ENCODE peak calls at places on chromosomes 6 and 20, in nine cellular contexts. Y is ovary, B is HFF-Myc, Z is Caco-2, A is tibial artery, I is heart right ventricle, D is fibroblast of mammary gland, N is GM12865, T is fibroblast of the aortic adventitia. V is an unnamed sample.

GRCh38 chr6:167769408-167770190 is 57.1 kb upstream of the AFDN start:
- DNase-seq in Y (no peak), B (no peak), Z (no peak), A (no peak), I (no peak), D (no peak), N (no peak), T (no peak), V (no peak)

GRCh38 chr6:168960557-168960956 is 293.1 kb downstream of the THBS2 start:
- DNase-seq in Y (no peak), B (no peak), Z (no peak), A (no peak), I (no peak), D (no peak), N (no peak), T (no peak), V (no peak)

GRCh38 chr6:127857051-127857637 is 43.7 kb downstream of the THEMIS start:
- DNase-seq in Y (no peak), B (no peak), Z (no peak), A (no peak), I (no peak), D (no peak), N (no peak), T (no peak), V (no peak)

GRCh38 chr20:17448071-17448470 is 83.1 kb downstream of the BFSP1 start:
- DNase-seq in Y (no peak), B (no peak), Z (no peak), A (no peak), I (no peak), D (no peak), N (no peak), T (no peak), V (no peak)

GRCh38 chr6:37099442-37099841 is 70.5 kb upstream of the PIM1 start:
- DNase-seq in Y (no peak), B (no peak), Z (no peak), A (no peak), I (no peak), D (no peak), N (no peak), T (no peak), V (no peak)

GRCh38 chr6:71967436-71967835 is 81.1 kb downstream of the RIMS1 start:
- DNase-seq in Y (no peak), B (no peak), Z (no peak), A (no peak), I (no peak), D (peak; percentile 6), N (peak; percentile 68), T (no peak), V (peak; percentile 61)

GRCh38 chr6:63904844-63905243 is 269.2 kb downstream of the PHF3 start:
- DNase-seq in Y (no peak), B (peak; percentile 46), Z (no peak), A (no peak), I (no peak), D (peak; percentile 82), N (no peak), T (peak; percentile 95), V (peak; percentile 21)

GRCh38 chr6:72677740-72678139 is 55.9 kb downstream of the KCNQ5 start:
- DNase-seq in Y (no peak), B (no peak), Z (no peak), A (no peak), I (no peak), D (no peak), N (no peak), T (no peak), V (no peak)

GRCh38 chr6:82040405-82041221 is 206.9 kb downstream of the IBTK start:
- DNase-seq in Y (peak; percentile 63), B (peak; percentile 54), Z (peak; percentile 53), A (no peak), I (peak; percentile 50), D (peak; percentile 78), N (peak; percentile 47), T (peak; percentile 84), V (no peak)

GRCh38 chr6:5457983-5458683 is 196.8 kb downstream of the FARS2 start:
- DNase-seq in Y (no peak), B (no peak), Z (no peak), A (no peak), I (peak; percentile 12), D (no peak), N (no peak), T (no peak), V (no peak)

GRCh38 chr6:106979435-106979884 is 4.9 kb upstream of the CD24 start:
- DNase-seq in Y (peak; percentile 55), B (peak; percentile 56), Z (peak; percentile 80), A (peak; percentile 85), I (peak; percentile 79), D (peak; percentile 79), N (peak; percentile 89), T (peak; percentile 82), V (peak; percentile 20)

GRCh38 chr6:79070206-79070825 is 7.7 kb downstream of the PHIP start:
- DNase-seq in Y (no peak), B (no peak), Z (no peak), A (no peak), I (no peak), D (peak; percentile 20), N (peak; percentile 65), T (no peak), V (no peak)

GRCh38 chr6:132392792-132393191 is 8.5 kb downstream of the MOXD1 start:
- DNase-seq in Y (no peak), B (no peak), Z (no peak), A (no peak), I (no peak), D (no peak), N (peak; percentile 36), T (peak; percentile 30), V (no peak)

DNA sequence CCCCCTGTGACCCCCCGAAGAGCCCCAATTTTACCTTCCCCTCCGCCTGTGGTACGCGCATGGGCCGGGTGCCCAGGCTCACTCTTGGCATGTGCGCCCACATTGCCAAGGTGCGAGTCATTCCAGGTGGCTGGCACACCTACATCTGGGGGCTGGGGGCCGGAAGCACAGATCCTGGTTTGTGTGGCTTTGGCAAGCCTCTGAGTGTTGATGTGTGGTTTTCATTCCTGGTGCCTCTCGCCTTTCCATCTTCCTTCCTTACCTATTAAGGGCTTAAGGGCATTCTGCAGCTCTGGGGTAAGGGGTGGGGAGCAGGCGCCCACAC is 380 bp upstream of the RNF39 start:
- DNase-seq in Y (no peak), B (no peak), Z (no peak), A (no peak), I (no peak), D (no peak), N (no peak), T (no peak), V (no peak)
- TF ChIP-seq CTCF in Y (no peak), B (no peak), Z (no peak), A (no peak), I (no peak), D (no peak), N (no peak), T (no peak), V (no peak)

GRCh38 chr6:144969873-144970272 is 684.7 kb downstream of the UTRN start:
- DNase-seq in Y (no peak), B (no peak), Z (no peak), A (no peak), I (no peak), D (no peak), N (no peak), T (no peak), V (no peak)
- H3K4me3 ChIP-seq in Y (no peak overlapping the region), B (no peak overlapping the region), Z (no peak overlapping the region), A (no peak overlapping the region), I (no peak overlapping the region), D (no peak overlapping the region), N (no peak overlapping the region), T (no peak overlapping the region), V (no peak overlapping the region)

DNA sequence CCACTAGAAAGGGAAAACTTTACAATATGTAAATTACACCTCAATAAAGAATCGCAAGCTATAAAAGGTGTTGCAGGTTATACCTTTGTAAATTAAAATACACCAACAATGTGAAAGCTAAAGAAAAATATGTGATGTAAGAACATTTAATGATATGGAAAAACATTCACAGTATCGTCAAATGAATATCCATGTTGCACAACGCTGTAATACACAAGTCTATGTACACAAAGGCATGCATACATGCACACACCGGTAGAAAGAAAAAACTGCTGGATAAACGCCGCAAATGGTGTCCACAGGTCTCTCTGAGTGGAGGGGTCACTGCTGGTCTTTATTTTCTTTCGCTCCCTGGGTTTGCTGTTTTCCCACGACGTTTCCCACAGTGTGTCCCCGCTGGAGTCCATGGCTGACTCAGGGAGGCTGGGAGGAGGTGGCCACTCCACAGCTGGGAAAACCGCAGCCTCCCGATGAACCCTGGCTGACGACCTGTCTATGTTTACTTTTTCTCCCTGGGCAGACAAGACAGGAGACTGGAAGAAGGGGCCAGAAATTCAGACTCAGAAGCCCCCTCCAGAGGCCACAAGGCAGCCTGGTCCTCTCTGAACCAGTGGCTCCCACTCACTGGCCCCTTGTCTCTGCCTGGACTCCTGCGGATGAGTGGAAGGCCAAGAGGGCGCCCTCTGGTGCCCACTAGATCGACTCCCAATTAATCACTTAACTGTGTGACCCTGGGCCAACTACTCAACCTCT is 13.0 kb upstream of the BPI start:
- DNase-seq in Y (no peak), B (no peak), Z (peak; percentile 76), A (peak; percentile 72), I (peak; percentile 60), D (peak; percentile 85), N (peak; percentile 11), T (peak; percentile 60), V (peak; percentile 35)
- TF ChIP-seq CTCF in Y (no peak), B (peak; percentile 58), Z (peak; percentile 65), A (no peak), I (peak; percentile 53), D (peak; percentile 58), N (no peak), T (peak; percentile 47), V (peak; percentile 62)

GRCh38 chr20:60060593-60060992 is 102.4 kb downstream of the CDH26 start:
- DNase-seq in Y (no peak), B (no peak), Z (peak; percentile 35), A (no peak), I (no peak), D (peak; percentile 68), N (no peak), T (no peak), V (no peak)

GRCh38 chr20:60057123-60057865 is 99.1 kb downstream of the CDH26 start:
- DNase-seq in Y (peak; percentile 41), B (peak; percentile 51), Z (peak; percentile 80), A (no peak), I (peak; percentile 61), D (peak; percentile 69), N (peak; percentile 63), T (peak; percentile 63), V (no peak)

GRCh38 chr20:60057866-60058807 is 99.9 kb downstream of the CDH26 start:
- DNase-seq in Y (no peak), B (no peak), Z (peak; percentile 48), A (no peak), I (peak; percentile 28), D (peak; percentile 57), N (no peak), T (no peak), V (no peak)

GRCh38 chr20:60060006-60060557 is 101.9 kb downstream of the CDH26 start:
- DNase-seq in Y (no peak), B (no peak), Z (peak; percentile 30), A (no peak), I (no peak), D (no peak), N (no peak), T (no peak), V (no peak)

DNA sequence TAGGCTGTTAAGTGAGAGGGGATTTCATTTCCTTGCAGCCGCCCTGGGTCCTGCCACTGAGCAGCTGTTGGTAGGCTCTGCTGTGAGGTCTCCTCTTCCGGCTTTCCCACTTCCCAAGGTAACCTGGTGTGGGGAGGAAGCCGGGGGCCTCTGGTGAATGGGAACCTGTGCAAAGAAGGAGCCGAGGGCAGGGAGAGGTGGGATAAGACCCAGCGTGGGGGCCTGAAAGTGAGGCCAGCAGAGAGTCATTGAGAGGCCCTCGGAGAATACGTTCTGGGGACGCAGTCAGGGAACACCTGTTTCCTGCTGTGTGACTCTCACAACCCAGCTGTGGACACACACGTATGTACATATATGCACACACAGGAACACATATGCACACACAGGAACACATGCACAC is 100.6 kb downstream of the CDH26 start:
- DNase-seq in Y (no peak), B (no peak), Z (no peak), A (no peak), I (no peak), D (no peak), N (no peak), T (no peak), V (no peak)
- H3K4me3 ChIP-seq in Y (no peak overlapping the region), B (no peak overlapping the region), Z (no peak overlapping the region), A (no peak overlapping the region), I (no peak overlapping the region), D (no peak overlapping the region), N (no peak overlapping the region), T (no peak overlapping the region), V (no peak overlapping the region)